ENCODE peak calls at places on chromosomes 5 and 9, in eight cellular contexts. B is NCI-H774; Q is activated naive CD8-positive, alpha-beta T cell treated with anti-CD3 and anti-CD28 coated beads, Interleukin-2, amount 10 ng/mL, durations not matched to agents 7 days and 5 days; V is right atrium auricular region; E is tibial nerve; X is Daoy; N is natural killer cell treated with Interleukin-12 subunit alpha and Interleukin-12 subunit beta and Interleukin-15 and Interleukin-18, amount 100 ng/mL, for 72 hours; J is heart right ventricle. I is an unnamed sample.

GRCh38 chr5:66171349-66172344 is 27.5 kb downstream of the SREK1 start:
- DNase-seq in V (no peak), B (peak; percentile 19), N (no peak), J (peak; percentile 22), Q (no peak), X (peak; percentile 37), E (peak; percentile 64), I (peak; percentile 41)

GRCh38 chr9:84296146-84296843 is 44.3 kb downstream of the SLC28A3 start:
- DNase-seq in E (no peak), N (peak; percentile 86), V (no peak), Q (no peak), B (no peak), X (peak; percentile 83), J (no peak), I (no peak)

GRCh38 chr9:134627417-134628353 is 13.9 kb upstream of the COL5A1 start:
- DNase-seq in N (peak; percentile 55), Q (no peak), B (no peak), J (no peak), X (no peak), V (no peak), E (no peak), I (no peak)

GRCh38 chr9:137281345-137282116 is 4.0 kb downstream of the TOR4A start:
- DNase-seq in B (no peak), Q (peak; percentile 27), J (no peak), X (no peak), N (no peak), E (no peak), V (no peak), I (no peak)

GRCh38 chr9:23693374-23693773 is 132.7 kb downstream of the ELAVL2 start:
- DNase-seq in V (no peak), J (no peak), B (no peak), X (no peak), E (no peak), Q (no peak), N (no peak), I (no peak)

GRCh38 chr9:20513126-20513913 is 109.0 kb downstream of the MLLT3 start:
- DNase-seq in E (no peak), V (no peak), Q (no peak), N (no peak), B (no peak), X (no peak), J (no peak), I (no peak)

GRCh38 chr5:143679777-143680176 is 132.2 kb upstream of the HMHB1 start:
- DNase-seq in N (no peak), E (no peak), V (no peak), B (no peak), J (no peak), Q (no peak), X (peak; percentile 46), I (no peak)

GRCh38 chr9:95552241-95552640 is 35.5 kb upstream of the PTCH1 start:
- DNase-seq in V (no peak), B (no peak), N (no peak), Q (no peak), X (no peak), E (no peak), J (no peak), I (no peak)

GRCh38 chr9:80175286-80175906 is 603.6 kb downstream of the TLE4 start:
- DNase-seq in N (no peak), V (no peak), B (peak; percentile 12), J (no peak), X (no peak), Q (no peak), E (peak; percentile 18), I (peak; percentile 14)

GRCh38 chr9:84261082-84261746 is 79.3 kb downstream of the SLC28A3 start:
- DNase-seq in V (peak; percentile 81), X (peak; percentile 85), Q (peak; percentile 62), E (peak; percentile 82), J (peak; percentile 83), B (peak; percentile 81), N (no peak), I (peak; percentile 80)

GRCh38 chr9:112299514-112299913 is 33.9 kb downstream of the PTBP3 start:
- DNase-seq in J (no peak), X (peak; percentile 15), E (no peak), Q (no peak), V (no peak), N (no peak), B (no peak), I (no peak)

GRCh38 chr9:5499889-5500398 is 10.4 kb upstream of the PDCD1LG2 start:
- DNase-seq in X (peak; percentile 86), N (no peak), E (peak; percentile 35), B (no peak), Q (no peak), J (peak; percentile 70), V (no peak), I (no peak)

GRCh38 chr9:84978761-84979160 is 309.2 kb downstream of the NTRK2 start:
- DNase-seq in N (no peak), Q (no peak), V (no peak), J (no peak), B (no peak), X (no peak), E (no peak), I (no peak)

GRCh38 chr9:124381073-124381945 is 33.9 kb downstream of the PSMB7 start:
- DNase-seq in B (peak; percentile 32), Q (no peak), E (no peak), V (no peak), N (no peak), J (no peak), X (peak; percentile 73), I (no peak)

GRCh38 chr5:53923969-53924876 is 363.8 kb downstream of the NDUFS4 start:
- DNase-seq in B (no peak), E (no peak), N (no peak), X (no peak), V (no peak), J (no peak), Q (no peak), I (no peak)

GRCh38 chr5:108696407-108696806 is 51.3 kb upstream of the FER start:
- DNase-seq in V (no peak), E (no peak), J (no peak), B (no peak), X (no peak), Q (no peak), N (no peak), I (no peak)

GRCh38 chr5:167796636-167797035 is 494.8 kb upstream of the WWC1 start:
- DNase-seq in N (no peak), Q (no peak), X (no peak), E (no peak), V (no peak), B (no peak), J (no peak), I (no peak)

GRCh38 chr5:179339996-179340395 is 5.3 kb downstream of the ADAMTS2 start:
- DNase-seq in E (no peak), B (no peak), X (no peak), Q (no peak), V (no peak), J (no peak), N (no peak), I (no peak)

GRCh38 chr5:142680605-142681259 is 5.2 kb downstream of the FGF1 start:
- DNase-seq in E (no peak), J (no peak), N (no peak), B (no peak), X (peak; percentile 86), V (no peak), Q (no peak), I (peak; percentile 90)

GRCh38 chr9:4221936-4222335 is 77.9 kb downstream of the GLIS3 start:
- DNase-seq in V (no peak), B (no peak), E (no peak), J (no peak), X (no peak), Q (no peak), N (no peak), I (no peak)

GRCh38 chr9:130972277-130972956 is 33.4 kb upstream of the FIBCD1 start:
- DNase-seq in N (no peak), Q (no peak), J (no peak), E (no peak), B (no peak), X (no peak), V (no peak), I (no peak)

GRCh38 chr9:91857291-91857781 is 92.7 kb downstream of the ROR2 start:
- DNase-seq in N (no peak), Q (no peak), E (no peak), V (no peak), J (no peak), X (no peak), B (no peak), I (no peak)

GRCh38 chr9:31137850-31138160 is 1246.6 kb upstream of the ACO1 start:
- DNase-seq in X (no peak), Q (no peak), B (no peak), V (no peak), E (no peak), J (no peak), N (no peak), I (no peak)

GRCh38 chr9:128419061-128419925 is 1.4 kb upstream of the CERCAM start:
- DNase-seq in J (no peak), B (peak; percentile 4), Q (no peak), E (no peak), V (no peak), X (no peak), N (no peak), I (no peak)

GRCh38 chr9:36976371-36977030 is 57.6 kb downstream of the PAX5 start:
- DNase-seq in N (no peak), X (peak; percentile 89), B (no peak), Q (no peak), E (no peak), V (no peak), J (no peak), I (no peak)

I was measured in Calu3.